ENCODE peak calls at places on chromosomes 13 and 19, in six cellular contexts. Z is HepG2, B is GM12891, C is GM12878, N is H1, X is K562. R is an unnamed sample.

GRCh38 chr13:30172593-30173300 is 134.6 kb downstream of the KATNAL1 start:
- DNase-seq in Z (no peak), B (no peak), C (no peak), N (no peak), X (no peak), R (no peak)

GRCh38 chr13:107563099-107563925 is 652.0 kb downstream of the LIG4 start:
- DNase-seq in Z (peak; percentile 0), B (no peak), C (no peak), N (no peak), X (no peak), R (no peak)

GRCh38 chr19:49110567-49110966 is 3.6 kb upstream of the LIN7B start:
- DNase-seq in Z (no peak), B (no peak), C (no peak), N (no peak), X (no peak), R (no peak)

GRCh38 chr13:107104631-107105030 is 536.7 kb upstream of the ARGLU1 start:
- DNase-seq in Z (no peak), B (no peak), C (no peak), N (no peak), X (no peak), R (no peak)

GRCh38 chr13:59038824-59039223 is 1124.9 kb downstream of the DIAPH3 start:
- DNase-seq in Z (no peak), B (no peak), C (no peak), N (no peak), X (no peak), R (no peak)

GRCh38 chr13:49253310-49253709 is 5.6 kb downstream of the CDADC1 start:
- DNase-seq in Z (no peak), B (no peak), C (no peak), N (no peak), X (no peak), R (no peak)

GRCh38 chr13:111845621-111846351 is 221.2 kb upstream of the SOX1 start:
- DNase-seq in Z (no peak), B (no peak), C (no peak), N (peak; percentile 71), X (no peak), R (no peak)

GRCh38 chr13:43006893-43007631 is 15.0 kb upstream of the EPSTI1 start:
- DNase-seq in Z (peak; percentile 52), B (no peak), C (no peak), N (no peak), X (no peak), R (no peak)

GRCh38 chr13:40503966-40504591 is 162.4 kb downstream of the FOXO1 start:
- DNase-seq in Z (peak; percentile 99), B (no peak), C (no peak), N (no peak), X (no peak), R (no peak)

GRCh38 chr13:66665991-66666390 is 564.1 kb downstream of the PCDH9 start:
- DNase-seq in Z (no peak), B (no peak), C (no peak), N (no peak), X (no peak), R (no peak)

GRCh38 chr19:11151181-11151580 is 4.4 kb downstream of the SPC24 start:
- DNase-seq in Z (no peak), B (no peak), C (no peak), N (no peak), X (no peak), R (no peak)

GRCh38 chr13:46369506-46370268 is 17.4 kb downstream of the RUBCNL start:
- DNase-seq in Z (no peak), B (no peak), C (no peak), N (no peak), X (no peak), R (no peak)

GRCh38 chr13:113474179-113474578 is 16.3 kb downstream of the DCUN1D2 start:
- DNase-seq in Z (no peak), B (no peak), C (no peak), N (no peak), X (no peak), R (no peak)

GRCh38 chr13:41611385-41611784 is 154.0 kb downstream of the RGCC start:
- DNase-seq in Z (no peak), B (no peak), C (no peak), N (no peak), X (no peak), R (no peak)

GRCh38 chr13:48214519-48215121 is 18.4 kb upstream of the ITM2B start:
- DNase-seq in Z (no peak), B (no peak), C (no peak), N (no peak), X (no peak), R (no peak)

GRCh38 chr13:41144576-41144975 is 12.0 kb upstream of the KBTBD6 start:
- DNase-seq in Z (no peak), B (no peak), C (no peak), N (no peak), X (no peak), R (no peak)

GRCh38 chr13:112449545-112449930 is 73.4 kb downstream of the SPACA7 start:
- DNase-seq in Z (no peak), B (no peak), C (no peak), N (no peak), X (no peak), R (no peak)

GRCh38 chr19:33147538-33147937 is 15.6 kb downstream of the WDR88 start:
- DNase-seq in Z (no peak), B (no peak), C (no peak), N (no peak), X (no peak), R (no peak)

GRCh38 chr13:40484981-40485380 is 181.5 kb downstream of the FOXO1 start:
- DNase-seq in Z (no peak), B (no peak), C (no peak), N (no peak), X (no peak), R (no peak)

GRCh38 chr13:77502104-77502720 is 33.3 kb upstream of the SCEL start:
- DNase-seq in Z (no peak), B (no peak), C (no peak), N (no peak), X (no peak), R (no peak)

GRCh38 chr13:29704648-29705047 is 109.2 kb upstream of the SLC7A1 start:
- DNase-seq in Z (no peak), B (no peak), C (no peak), N (no peak), X (no peak), R (no peak)

GRCh38 chr13:44229371-44230030 is 144.1 kb upstream of the SERP2 start:
- DNase-seq in Z (no peak), B (no peak), C (no peak), N (no peak), X (no peak), R (no peak)

GRCh38 chr13:100899720-100900316 is 225.2 kb upstream of the TMTC4 start:
- DNase-seq in Z (no peak), B (no peak), C (no peak), N (no peak), X (no peak), R (no peak)

GRCh38 chr13:113405481-113406300 is 41.8 kb upstream of the GRTP1 start:
- DNase-seq in Z (no peak), B (no peak), C (no peak), N (no peak), X (no peak), R (no peak)

GRCh38 chr13:110415669-110416068 is 108.6 kb downstream of the COL4A2 start:
- DNase-seq in Z (peak; percentile 17), B (no peak), C (no peak), N (no peak), X (peak; percentile 4), R (no peak)

GRCh38 chr19:4977299-4978174 is 8.6 kb downstream of the KDM4B start:
- DNase-seq in Z (no peak), B (no peak), C (no peak), N (no peak), X (no peak), R (no peak)

GRCh38 chr19:46201413-46202310 is 27.9 kb upstream of the IGFL1 start:
- DNase-seq in Z (no peak), B (no peak), C (no peak), N (no peak), X (peak; percentile 27), R (no peak)

GRCh38 chr19:23946569-23946968 is 31.9 kb downstream of the ZNF726 start:
- DNase-seq in Z (no peak), B (no peak), C (no peak), N (no peak), X (no peak), R (no peak)

GRCh38 chr13:47680752-47681151 is 320.3 kb downstream of the SUCLA2 start:
- DNase-seq in Z (no peak), B (no peak), C (no peak), N (no peak), X (no peak), R (no peak)

GRCh38 chr19:36207605-36208252 is 6.7 kb downstream of the ZNF565 start:
- DNase-seq in Z (no peak), B (peak; percentile 35), C (peak; percentile 66), N (no peak), X (no peak), R (peak; percentile 23)

GRCh38 chr13:28489975-28490550 is 4.9 kb downstream of the FLT1 start:
- DNase-seq in Z (no peak), B (no peak), C (no peak), N (no peak), X (no peak), R (no peak)

GRCh38 chr13:67036694-67037093 is 193.4 kb downstream of the PCDH9 start:
- DNase-seq in Z (no peak), B (no peak), C (no peak), N (no peak), X (no peak), R (no peak)

GRCh38 chr19:7067716-7068115 is 1.8 kb upstream of the ZNF557 start:
- DNase-seq in Z (no peak), B (no peak), C (no peak), N (no peak), X (no peak), R (no peak)
- TF ChIP-seq TAF1 in Z (no peak), B (no peak), C (no peak), N (no peak), X (no peak), R (no peak)

GRCh38 chr19:29665826-29666633 is 769 bp downstream of the PLEKHF1 start:
- DNase-seq in Z (no peak), B (no peak), C (no peak), N (peak; percentile 71), X (peak; percentile 33), R (no peak)
- TF ChIP-seq POLR2A in Z (no peak), B (no peak), C (no peak), N (peak; percentile 6), X (no peak), R (no peak)

DNA sequence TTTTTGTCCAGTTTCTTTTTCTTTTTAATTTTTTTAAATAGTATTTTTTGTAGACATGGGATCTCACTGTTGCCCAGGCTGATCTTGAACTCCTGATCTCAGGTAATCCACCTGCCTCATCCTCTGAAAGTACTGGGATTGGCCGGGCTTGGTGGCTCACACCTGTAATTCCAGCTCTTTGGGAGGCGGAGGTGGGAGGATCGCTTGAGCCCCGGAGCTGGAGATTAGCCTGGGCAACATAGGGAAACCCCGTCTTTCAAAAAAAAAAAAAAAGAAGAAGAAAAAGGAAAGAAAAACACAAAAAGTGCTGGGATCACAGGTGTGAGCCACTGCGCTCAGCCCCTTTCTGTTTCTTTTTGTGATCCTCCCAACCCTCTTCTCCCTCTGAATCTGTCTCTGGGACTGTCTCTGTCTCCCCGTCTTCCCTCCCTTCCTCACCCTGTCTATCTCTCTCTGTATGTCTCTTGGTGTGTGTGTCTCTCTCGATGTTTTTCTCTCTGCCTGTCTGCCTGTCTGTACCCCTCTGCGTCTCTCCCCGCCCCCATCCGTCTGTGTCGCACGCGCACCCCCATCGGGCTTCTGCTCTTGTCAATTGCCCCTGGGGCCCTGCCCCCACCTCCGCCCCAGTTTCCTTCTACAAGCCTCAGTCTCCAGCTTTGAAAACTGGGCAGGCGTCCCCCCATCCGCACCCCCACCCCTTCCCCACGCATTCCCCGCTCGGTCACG is 554 bp upstream of the ZFP36 start:
- DNase-seq in Z (no peak), B (no peak), C (no peak), N (peak; percentile 83), X (peak; percentile 77), R (no peak)
- TF ChIP-seq POLR2AphosphoS5 in Z (no peak), B (no peak), C (no peak), N (no peak), X (no peak), R (no peak)

GRCh38 chr13:50948576-50948975 is 39.0 kb downstream of the RNASEH2B start:
- DNase-seq in Z (no peak), B (no peak), C (no peak), N (no peak), X (no peak), R (no peak)
- TF ChIP-seq TAF1 in Z (no peak), B (no peak), C (no peak), N (no peak), X (no peak), R (no peak)

R was measured in GM12892.